ENCODE peak calls at places on chromosomes 7 and 10, in six cellular contexts. One of them, this sample, is unnamed.
A peak's percentile ranks its signal among the peaks of the same experiment; 100 is the strongest.

GRCh38 chr10:43227911-43228782 is 38.7 kb downstream of the RASGEF1A start:
- DNase-seq in stomach: no peak
- DNase-seq in astrocyte of the spinal cord: no peak
- DNase-seq in AG09319: no peak
- DNase-seq in NCI-H2171: no peak
- DNase-seq in T-helper 2 cell treated with Interferon-gamma antibody and Interleukin-4, amounts not matched to agents 5 μg/mL and 100 μg/mL, for 36 hours: no peak
- DNase-seq in this sample: no peak

GRCh38 chr7:98056580-98056979 is 50.1 kb upstream of the LMTK2 start:
- DNase-seq in AG09319: no peak
- DNase-seq in stomach: no peak
- DNase-seq in NCI-H2171: no peak
- DNase-seq in astrocyte of the spinal cord: no peak
- DNase-seq in T-helper 2 cell treated with Interferon-gamma antibody and Interleukin-4, amounts not matched to agents 5 μg/mL and 100 μg/mL, for 36 hours: no peak
- DNase-seq in this sample: no peak

GRCh38 chr7:127678330-127678729 is 26.3 kb downstream of the SND1 start:
- DNase-seq in stomach: no peak
- DNase-seq in AG09319: no peak
- DNase-seq in astrocyte of the spinal cord: peak; percentile 37
- DNase-seq in T-helper 2 cell treated with Interferon-gamma antibody and Interleukin-4, amounts not matched to agents 5 μg/mL and 100 μg/mL, for 36 hours: no peak
- DNase-seq in NCI-H2171: no peak
- DNase-seq in this sample: no peak

GRCh38 chr10:93854985-93855384 is 38.8 kb upstream of the SLC35G1 start:
- DNase-seq in AG09319: no peak
- DNase-seq in astrocyte of the spinal cord: no peak
- DNase-seq in NCI-H2171: no peak
- DNase-seq in T-helper 2 cell treated with Interferon-gamma antibody and Interleukin-4, amounts not matched to agents 5 μg/mL and 100 μg/mL, for 36 hours: no peak
- DNase-seq in stomach: no peak
- DNase-seq in this sample: peak; percentile 8

GRCh38 chr7:47635091-47636090 is 53.5 kb upstream of the TNS3 start:
- DNase-seq in NCI-H2171: peak; percentile 90
- DNase-seq in AG09319: no peak
- DNase-seq in T-helper 2 cell treated with Interferon-gamma antibody and Interleukin-4, amounts not matched to agents 5 μg/mL and 100 μg/mL, for 36 hours: no peak
- DNase-seq in astrocyte of the spinal cord: no peak
- DNase-seq in stomach: peak; percentile 84
- DNase-seq in this sample: no peak

GRCh38 chr7:33612434-33612833 is 292.9 kb upstream of the BMPER start:
- DNase-seq in stomach: no peak
- DNase-seq in AG09319: no peak
- DNase-seq in T-helper 2 cell treated with Interferon-gamma antibody and Interleukin-4, amounts not matched to agents 5 μg/mL and 100 μg/mL, for 36 hours: no peak
- DNase-seq in NCI-H2171: no peak
- DNase-seq in astrocyte of the spinal cord: no peak
- DNase-seq in this sample: no peak

GRCh38 chr7:144812379-144813283 is 23.2 kb downstream of the TPK1 start:
- DNase-seq in astrocyte of the spinal cord: no peak
- DNase-seq in T-helper 2 cell treated with Interferon-gamma antibody and Interleukin-4, amounts not matched to agents 5 μg/mL and 100 μg/mL, for 36 hours: peak; percentile 38
- DNase-seq in AG09319: no peak
- DNase-seq in NCI-H2171: no peak
- DNase-seq in stomach: no peak
- DNase-seq in this sample: no peak

GRCh38 chr7:159063046-159063840 is 81.4 kb downstream of the VIPR2 start:
- DNase-seq in stomach: no peak
- DNase-seq in T-helper 2 cell treated with Interferon-gamma antibody and Interleukin-4, amounts not matched to agents 5 μg/mL and 100 μg/mL, for 36 hours: no peak
- DNase-seq in NCI-H2171: no peak
- DNase-seq in AG09319: no peak
- DNase-seq in astrocyte of the spinal cord: no peak
- DNase-seq in this sample: no peak

GRCh38 chr10:124005991-124006392 is 87.4 kb downstream of the CHST15 start:
- DNase-seq in astrocyte of the spinal cord: no peak
- DNase-seq in AG09319: no peak
- DNase-seq in T-helper 2 cell treated with Interferon-gamma antibody and Interleukin-4, amounts not matched to agents 5 μg/mL and 100 μg/mL, for 36 hours: no peak
- DNase-seq in NCI-H2171: peak; percentile 59
- DNase-seq in stomach: peak; percentile 9
- DNase-seq in this sample: no peak

GRCh38 chr7:156560075-156560474 is 80.5 kb upstream of the RNF32 start:
- DNase-seq in stomach: no peak
- DNase-seq in T-helper 2 cell treated with Interferon-gamma antibody and Interleukin-4, amounts not matched to agents 5 μg/mL and 100 μg/mL, for 36 hours: no peak
- DNase-seq in astrocyte of the spinal cord: no peak
- DNase-seq in NCI-H2171: no peak
- DNase-seq in AG09319: no peak
- DNase-seq in this sample: no peak

GRCh38 chr7:98755138-98755898 is 114.5 kb downstream of the TMEM130 start:
- DNase-seq in AG09319: no peak
- DNase-seq in T-helper 2 cell treated with Interferon-gamma antibody and Interleukin-4, amounts not matched to agents 5 μg/mL and 100 μg/mL, for 36 hours: no peak
- DNase-seq in stomach: no peak
- DNase-seq in astrocyte of the spinal cord: no peak
- DNase-seq in NCI-H2171: no peak
- DNase-seq in this sample: no peak

GRCh38 chr10:103833731-103834365 is 21.5 kb downstream of the SH3PXD2A start:
- DNase-seq in T-helper 2 cell treated with Interferon-gamma antibody and Interleukin-4, amounts not matched to agents 5 μg/mL and 100 μg/mL, for 36 hours: no peak
- DNase-seq in NCI-H2171: no peak
- DNase-seq in AG09319: no peak
- DNase-seq in astrocyte of the spinal cord: peak; percentile 37
- DNase-seq in stomach: no peak
- DNase-seq in this sample: no peak

GRCh38 chr7:17832820-17833219 is 107.5 kb downstream of the SNX13 start:
- DNase-seq in astrocyte of the spinal cord: no peak
- DNase-seq in T-helper 2 cell treated with Interferon-gamma antibody and Interleukin-4, amounts not matched to agents 5 μg/mL and 100 μg/mL, for 36 hours: no peak
- DNase-seq in AG09319: no peak
- DNase-seq in NCI-H2171: no peak
- DNase-seq in stomach: no peak
- DNase-seq in this sample: no peak

GRCh38 chr7:55305130-55305529 is 60.0 kb upstream of the LANCL2 start:
- DNase-seq in T-helper 2 cell treated with Interferon-gamma antibody and Interleukin-4, amounts not matched to agents 5 μg/mL and 100 μg/mL, for 36 hours: no peak
- DNase-seq in NCI-H2171: no peak
- DNase-seq in stomach: no peak
- DNase-seq in astrocyte of the spinal cord: no peak
- DNase-seq in AG09319: no peak
- DNase-seq in this sample: no peak

GRCh38 chr7:140983802-140984201 is 30.9 kb downstream of the MRPS33 start:
- DNase-seq in NCI-H2171: no peak
- DNase-seq in stomach: no peak
- DNase-seq in T-helper 2 cell treated with Interferon-gamma antibody and Interleukin-4, amounts not matched to agents 5 μg/mL and 100 μg/mL, for 36 hours: no peak
- DNase-seq in astrocyte of the spinal cord: no peak
- DNase-seq in AG09319: no peak
- DNase-seq in this sample: no peak

GRCh38 chr10:49532461-49532860 is 6.5 kb downstream of the ERCC6 start:
- DNase-seq in T-helper 2 cell treated with Interferon-gamma antibody and Interleukin-4, amounts not matched to agents 5 μg/mL and 100 μg/mL, for 36 hours: no peak
- DNase-seq in astrocyte of the spinal cord: no peak
- DNase-seq in AG09319: no peak
- DNase-seq in NCI-H2171: no peak
- DNase-seq in stomach: no peak
- DNase-seq in this sample: no peak

GRCh38 chr7:139739863-139740597 is 37.8 kb downstream of the HIPK2 start:
- DNase-seq in AG09319: no peak
- DNase-seq in T-helper 2 cell treated with Interferon-gamma antibody and Interleukin-4, amounts not matched to agents 5 μg/mL and 100 μg/mL, for 36 hours: no peak
- DNase-seq in astrocyte of the spinal cord: no peak
- DNase-seq in NCI-H2171: no peak
- DNase-seq in stomach: peak; percentile 72
- DNase-seq in this sample: no peak

GRCh38 chr7:44650772-44651171 is 44.3 kb downstream of the OGDH start:
- DNase-seq in NCI-H2171: no peak
- DNase-seq in astrocyte of the spinal cord: no peak
- DNase-seq in AG09319: no peak
- DNase-seq in stomach: no peak
- DNase-seq in T-helper 2 cell treated with Interferon-gamma antibody and Interleukin-4, amounts not matched to agents 5 μg/mL and 100 μg/mL, for 36 hours: no peak
- DNase-seq in this sample: no peak

GRCh38 chr7:55369427-55369826 is 4.3 kb downstream of the LANCL2 start:
- DNase-seq in NCI-H2171: no peak
- DNase-seq in AG09319: peak; percentile 85
- DNase-seq in T-helper 2 cell treated with Interferon-gamma antibody and Interleukin-4, amounts not matched to agents 5 μg/mL and 100 μg/mL, for 36 hours: no peak
- DNase-seq in stomach: no peak
- DNase-seq in astrocyte of the spinal cord: peak; percentile 89
- DNase-seq in this sample: peak; percentile 85

GRCh38 chr7:8143151-8143874 is 118.7 kb downstream of the ICA1 start:
- DNase-seq in stomach: no peak
- DNase-seq in T-helper 2 cell treated with Interferon-gamma antibody and Interleukin-4, amounts not matched to agents 5 μg/mL and 100 μg/mL, for 36 hours: no peak
- DNase-seq in AG09319: no peak
- DNase-seq in astrocyte of the spinal cord: no peak
- DNase-seq in NCI-H2171: no peak
- DNase-seq in this sample: no peak

GRCh38 chr7:30115709-30116297 is 19.0 kb upstream of the MTURN start:
- DNase-seq in NCI-H2171: no peak
- DNase-seq in AG09319: no peak
- DNase-seq in T-helper 2 cell treated with Interferon-gamma antibody and Interleukin-4, amounts not matched to agents 5 μg/mL and 100 μg/mL, for 36 hours: no peak
- DNase-seq in stomach: no peak
- DNase-seq in astrocyte of the spinal cord: no peak
- DNase-seq in this sample: no peak

GRCh38 chr10:71708301-71708703 is 11.3 kb downstream of the C10orf105 start:
- DNase-seq in AG09319: no peak
- DNase-seq in T-helper 2 cell treated with Interferon-gamma antibody and Interleukin-4, amounts not matched to agents 5 μg/mL and 100 μg/mL, for 36 hours: peak; percentile 43
- DNase-seq in NCI-H2171: no peak
- DNase-seq in astrocyte of the spinal cord: no peak
- DNase-seq in stomach: peak; percentile 62
- DNase-seq in this sample: peak; percentile 74

GRCh38 chr7:19984231-19984632 is 210.8 kb upstream of the TMEM196 start:
- DNase-seq in NCI-H2171: no peak
- DNase-seq in astrocyte of the spinal cord: no peak
- DNase-seq in T-helper 2 cell treated with Interferon-gamma antibody and Interleukin-4, amounts not matched to agents 5 μg/mL and 100 μg/mL, for 36 hours: no peak
- DNase-seq in stomach: no peak
- DNase-seq in AG09319: no peak
- DNase-seq in this sample: no peak

GRCh38 chr10:67261300-67261797 is 335.5 kb downstream of the LRRTM3 start:
- DNase-seq in T-helper 2 cell treated with Interferon-gamma antibody and Interleukin-4, amounts not matched to agents 5 μg/mL and 100 μg/mL, for 36 hours: no peak
- DNase-seq in NCI-H2171: no peak
- DNase-seq in stomach: no peak
- DNase-seq in AG09319: no peak
- DNase-seq in astrocyte of the spinal cord: no peak
- DNase-seq in this sample: no peak

GRCh38 chr7:2142386-2142785 is 90.4 kb downstream of the MAD1L1 start:
- DNase-seq in T-helper 2 cell treated with Interferon-gamma antibody and Interleukin-4, amounts not matched to agents 5 μg/mL and 100 μg/mL, for 36 hours: no peak
- DNase-seq in NCI-H2171: no peak
- DNase-seq in AG09319: no peak
- DNase-seq in stomach: no peak
- DNase-seq in astrocyte of the spinal cord: no peak
- DNase-seq in this sample: no peak

GRCh38 chr10:103125323-103126267 is 67.5 kb downstream of the NT5C2 start:
- DNase-seq in T-helper 2 cell treated with Interferon-gamma antibody and Interleukin-4, amounts not matched to agents 5 μg/mL and 100 μg/mL, for 36 hours: peak; percentile 30
- DNase-seq in NCI-H2171: no peak
- DNase-seq in AG09319: no peak
- DNase-seq in astrocyte of the spinal cord: peak; percentile 27
- DNase-seq in stomach: no peak
- DNase-seq in this sample: peak; percentile 71

GRCh38 chr10:97138174-97138573 is 47.6 kb downstream of the SLIT1 start:
- DNase-seq in astrocyte of the spinal cord: no peak
- DNase-seq in AG09319: no peak
- DNase-seq in T-helper 2 cell treated with Interferon-gamma antibody and Interleukin-4, amounts not matched to agents 5 μg/mL and 100 μg/mL, for 36 hours: no peak
- DNase-seq in NCI-H2171: no peak
- DNase-seq in stomach: no peak
- DNase-seq in this sample: no peak

GRCh38 chr7:6228865-6229264 is 43.6 kb downstream of the CYTH3 start:
- DNase-seq in stomach: no peak
- DNase-seq in astrocyte of the spinal cord: peak; percentile 41
- DNase-seq in T-helper 2 cell treated with Interferon-gamma antibody and Interleukin-4, amounts not matched to agents 5 μg/mL and 100 μg/mL, for 36 hours: no peak
- DNase-seq in AG09319: no peak
- DNase-seq in NCI-H2171: no peak
- DNase-seq in this sample: no peak

GRCh38 chr10:128803790-128804189 is 663.3 kb upstream of the MGMT start:
- DNase-seq in T-helper 2 cell treated with Interferon-gamma antibody and Interleukin-4, amounts not matched to agents 5 μg/mL and 100 μg/mL, for 36 hours: no peak
- DNase-seq in astrocyte of the spinal cord: no peak
- DNase-seq in stomach: no peak
- DNase-seq in NCI-H2171: no peak
- DNase-seq in AG09319: no peak
- DNase-seq in this sample: no peak

GRCh38 chr10:36248314-36248981 is 606.4 kb upstream of the FZD8 start:
- DNase-seq in stomach: no peak
- DNase-seq in AG09319: no peak
- DNase-seq in NCI-H2171: no peak
- DNase-seq in T-helper 2 cell treated with Interferon-gamma antibody and Interleukin-4, amounts not matched to agents 5 μg/mL and 100 μg/mL, for 36 hours: no peak
- DNase-seq in astrocyte of the spinal cord: no peak
- DNase-seq in this sample: peak; percentile 16

GRCh38 chr10:34010891-34011290 is 676.4 kb upstream of the NRP1 start:
- DNase-seq in NCI-H2171: no peak
- DNase-seq in astrocyte of the spinal cord: peak; percentile 31
- DNase-seq in AG09319: no peak
- DNase-seq in T-helper 2 cell treated with Interferon-gamma antibody and Interleukin-4, amounts not matched to agents 5 μg/mL and 100 μg/mL, for 36 hours: no peak
- DNase-seq in stomach: no peak
- DNase-seq in this sample: peak; percentile 34

GRCh38 chr7:134375206-134375605 is 58.5 kb upstream of the SLC35B4 start:
- DNase-seq in astrocyte of the spinal cord: no peak
- DNase-seq in AG09319: no peak
- DNase-seq in NCI-H2171: no peak
- DNase-seq in stomach: no peak
- DNase-seq in T-helper 2 cell treated with Interferon-gamma antibody and Interleukin-4, amounts not matched to agents 5 μg/mL and 100 μg/mL, for 36 hours: no peak
- DNase-seq in this sample: no peak

GRCh38 chr7:50449881-50450690 is at the start of gene FIGNL1:
- DNase-seq in stomach: peak; percentile 79
- DNase-seq in astrocyte of the spinal cord: peak; percentile 87
- DNase-seq in NCI-H2171: peak; percentile 86
- DNase-seq in AG09319: peak; percentile 40
- DNase-seq in T-helper 2 cell treated with Interferon-gamma antibody and Interleukin-4, amounts not matched to agents 5 μg/mL and 100 μg/mL, for 36 hours: peak; percentile 88
- DNase-seq in this sample: peak; percentile 69

This sample was measured in cardiac muscle cell.